ENCODE peak calls at places on chromosomes 2 and 18, in eight cellular contexts. B, J, R, I, E, M, Q and W are unnamed samples.

GRCh38 chr2:164913640-164914346 is 41.5 kb downstream of the SLC38A11 start:
- DNase-seq in R (no peak), Q (peak), M (no peak), J (peak), I (no peak), E (no peak), B (no peak), W (no peak)

GRCh38 chr2:129936334-129936934 is 43.0 kb upstream of the RAB6C start:
- DNase-seq in Q (peak), E (no peak), I (no peak), J (no peak), R (peak), B (peak), M (peak), W (no peak)

GRCh38 chr2:226904592-226904991 is 68.7 kb downstream of the RHBDD1 start:
- DNase-seq in E (no peak), J (no peak), I (no peak), M (no peak), R (no peak), Q (no peak), B (no peak), W (no peak)

GRCh38 chr18:55328301-55328700 is 259.7 kb downstream of the TCF4 start:
- DNase-seq in M (no peak), I (no peak), J (peak), Q (no peak), E (no peak), B (no peak), R (no peak), W (no peak)

GRCh38 chr2:29012211-29012681 is 31.1 kb downstream of the TOGARAM2 start:
- DNase-seq in R (no peak), M (no peak), E (no peak), I (peak), J (no peak), B (peak), Q (peak), W (no peak)

GRCh38 chr2:67108231-67108630 is 288.9 kb upstream of the ETAA1 start:
- DNase-seq in M (no peak), Q (no peak), J (no peak), R (no peak), I (no peak), B (no peak), E (no peak), W (no peak)

GRCh38 chr2:890791-891190 is 59.9 kb upstream of the SNTG2 start:
- DNase-seq in Q (no peak), J (no peak), R (no peak), B (no peak), E (no peak), I (no peak), M (no peak), W (no peak)

GRCh38 chr18:52531836-52532235 is 191.8 kb downstream of the DCC start:
- DNase-seq in J (no peak), I (no peak), M (no peak), Q (no peak), E (no peak), R (no peak), B (no peak), W (no peak)

GRCh38 chr2:225074919-225075681 is 32.8 kb upstream of the DOCK10 start:
- DNase-seq in I (no peak), R (no peak), J (no peak), B (no peak), Q (no peak), E (no peak), M (no peak), W (no peak)

DNA sequence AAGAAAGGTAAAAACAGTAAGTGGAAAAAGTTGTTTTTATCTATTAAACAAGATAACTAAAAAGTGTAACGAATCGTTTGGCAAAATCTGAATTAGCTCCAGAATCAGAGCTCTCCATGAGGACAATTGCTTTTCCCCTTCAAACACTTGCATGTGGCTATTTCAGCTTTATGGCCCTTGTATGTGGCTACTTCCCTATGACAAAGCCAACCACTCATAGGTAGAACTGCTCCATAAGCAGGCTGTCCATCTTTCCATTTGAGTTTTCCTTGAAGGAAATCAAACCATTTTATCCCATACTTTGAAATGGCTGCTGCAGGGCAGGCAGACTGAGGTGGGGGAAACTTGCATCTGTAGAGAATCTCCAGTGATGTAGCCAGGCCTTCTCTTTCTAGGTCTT is 445.5 kb upstream of the ID2 start:
- DNase-seq in I (no peak), R (no peak), B (no peak), J (no peak), E (no peak), M (no peak), Q (no peak), W (no peak)
- TF ChIP-seq CTCF in I (no peak), R (no peak), B (no peak), J (no peak), E (no peak), M (no peak), Q (no peak), W (no peak)

GRCh38 chr2:10235909-10236550 is 66.7 kb upstream of the HPCAL1 start:
- DNase-seq in J (no peak), I (no peak), Q (no peak), M (no peak), B (no peak), R (no peak), E (no peak), W (no peak)

GRCh38 chr2:10237392-10238321 is 65.0 kb upstream of the HPCAL1 start:
- DNase-seq in I (no peak), J (no peak), Q (no peak), B (no peak), M (no peak), R (no peak), E (no peak), W (no peak)

GRCh38 chr2:10238396-10238795 is 64.3 kb upstream of the HPCAL1 start:
- DNase-seq in B (no peak), E (no peak), M (no peak), Q (no peak), J (no peak), I (no peak), R (no peak), W (no peak)

GRCh38 chr2:10235099-10235908 is 67.4 kb upstream of the HPCAL1 start:
- DNase-seq in M (no peak), B (no peak), I (no peak), R (no peak), J (no peak), E (no peak), Q (no peak), W (no peak)

GRCh38 chr2:10236571-10237391 is 65.9 kb upstream of the HPCAL1 start:
- DNase-seq in J (no peak), Q (no peak), E (no peak), M (no peak), I (no peak), B (no peak), R (no peak), W (no peak)
- TF ChIP-seq CTCF in J (no peak), Q (no peak), E (no peak), M (no peak), I (no peak), B (no peak), R (no peak), W (no peak)

GRCh38 chr2:112481050-112481527 is 867 bp upstream of the TTL start:
- DNase-seq in J (peak), I (peak), M (peak), R (peak), Q (peak), E (peak), B (peak), W (peak)
- TF ChIP-seq CTCF in J (peak), I (peak), M (peak), R (peak), Q (peak), E (peak), B (peak), W (no peak)

GRCh38 chr18:36901277-36901701 is 72.4 kb downstream of the KIAA1328 start:
- DNase-seq in J (peak), E (no peak), I (no peak), B (no peak), R (no peak), M (no peak), Q (no peak), W (no peak)

GRCh38 chr18:36903215-36903928 is 74.4 kb downstream of the KIAA1328 start:
- DNase-seq in B (no peak), I (no peak), J (peak), E (no peak), M (no peak), R (no peak), Q (no peak), W (no peak)

GRCh38 chr18:36897253-36897652 is 68.3 kb downstream of the KIAA1328 start:
- DNase-seq in M (no peak), E (no peak), B (no peak), R (no peak), Q (no peak), J (no peak), I (no peak), W (no peak)

GRCh38 chr18:36895606-36896005 is 66.7 kb downstream of the KIAA1328 start:
- DNase-seq in Q (no peak), B (no peak), J (no peak), R (no peak), I (no peak), E (no peak), M (no peak), W (no peak)

GRCh38 chr18:36899289-36899688 is 70.4 kb downstream of the KIAA1328 start:
- DNase-seq in E (no peak), B (no peak), R (peak), J (peak), I (no peak), Q (no peak), M (no peak), W (no peak)
- TF ChIP-seq CTCF in E (peak), B (peak), R (peak), J (peak), I (no peak), Q (no peak), M (peak), W (no peak)

GRCh38 chr2:34912084-34912483 is 1313.0 kb upstream of the FAM98A start:
- DNase-seq in R (no peak), B (no peak), Q (no peak), I (no peak), J (no peak), E (no peak), M (no peak), W (no peak)

GRCh38 chr2:34910018-34910417 is 1310.9 kb upstream of the FAM98A start:
- DNase-seq in Q (no peak), B (no peak), J (no peak), I (no peak), M (no peak), E (no peak), R (no peak), W (no peak)

DNA sequence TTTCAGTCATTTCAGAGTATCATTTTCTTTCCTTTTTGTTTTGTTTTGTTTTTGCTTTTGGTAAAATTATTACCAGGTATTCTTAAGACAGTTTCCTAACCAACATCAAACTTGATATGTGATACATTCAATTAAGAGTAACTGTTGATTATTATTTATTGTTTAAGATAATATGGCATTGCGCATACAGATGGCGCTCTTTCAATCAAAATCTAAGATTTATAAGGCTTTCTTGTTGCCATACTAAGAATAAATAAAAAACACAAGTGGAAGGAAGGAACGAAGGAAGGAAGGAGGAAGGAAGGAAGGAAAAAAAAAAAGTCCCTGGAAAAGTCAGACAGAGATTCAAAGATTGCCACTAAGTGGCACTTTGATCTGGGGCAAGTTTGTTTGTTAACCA is 1308.7 kb upstream of the FAM98A start:
- DNase-seq in I (no peak), M (no peak), E (no peak), Q (no peak), B (no peak), R (no peak), J (no peak), W (no peak)
- TF ChIP-seq CTCF in I (no peak), M (no peak), E (no peak), Q (no peak), B (no peak), R (peak), J (no peak), W (no peak)

GRCh38 chr18:46458472-46458871 is 198.5 kb downstream of the LOXHD1 start:
- DNase-seq in J (no peak), E (no peak), M (no peak), R (peak), I (no peak), Q (no peak), B (no peak), W (no peak)
- TF ChIP-seq CTCF in J (no peak), E (no peak), M (no peak), R (peak), I (no peak), Q (no peak), B (no peak), W (no peak)

DNA sequence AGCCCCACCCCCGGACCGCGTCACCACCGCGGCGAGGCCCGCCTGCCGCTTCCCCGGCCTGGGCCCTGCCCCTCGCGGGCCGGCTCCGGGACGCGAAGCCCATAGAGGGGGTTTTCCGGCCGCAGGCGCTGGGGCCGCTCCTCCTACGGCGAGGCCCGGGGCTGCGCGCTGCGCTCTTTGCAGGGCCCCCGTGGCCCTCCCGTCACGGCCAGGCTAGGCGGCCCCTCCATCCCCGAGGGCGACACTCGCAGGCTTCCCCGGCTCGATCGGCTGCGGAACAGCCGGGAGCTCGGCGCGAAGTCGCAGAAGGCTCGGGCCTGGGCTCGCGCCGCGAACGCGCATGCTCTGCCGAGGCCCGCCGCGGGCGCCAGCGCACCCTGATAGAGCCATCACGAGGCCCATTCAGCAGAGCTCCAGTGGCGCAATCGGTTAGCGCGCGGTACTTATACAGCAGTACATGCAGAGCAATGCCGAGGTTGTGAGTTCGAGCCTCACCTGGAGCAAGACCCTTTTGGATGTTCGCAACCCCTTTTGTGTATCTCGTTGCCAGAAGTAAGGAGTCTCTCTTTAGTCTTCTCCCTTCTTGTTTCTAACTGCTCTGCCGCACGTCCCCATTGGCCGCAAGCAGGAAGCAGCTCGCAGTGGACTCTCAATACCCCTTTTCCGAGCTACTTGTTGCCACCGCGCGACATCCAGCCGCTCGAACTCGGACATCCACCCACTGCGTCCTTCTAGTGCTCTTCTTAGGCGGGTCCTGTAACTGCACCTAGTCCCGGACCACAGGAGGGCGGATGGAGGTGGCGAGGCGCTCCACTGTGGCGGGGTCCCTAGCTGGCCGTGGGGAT is 18.0 kb upstream of the HAAO start:
- DNase-seq in E (peak), I (peak), M (peak), B (peak), J (peak), R (peak), Q (peak), W (peak)
- TF ChIP-seq CTCF in E (no peak), I (peak), M (no peak), B (no peak), J (no peak), R (no peak), Q (no peak), W (no peak)